ENCODE peak calls at places on chromosomes 13 and 19, in seven cellular contexts. One of them, this sample, is unnamed.

GRCh38 chr19:10800488-10800887 is 35.5 kb downstream of the TMED1 start:
- DNase-seq in thoracic aorta: no peak
- DNase-seq in adrenal gland: peak
- DNase-seq in BJ: no peak
- DNase-seq in Caco-2: no peak
- DNase-seq in esophagus squamous epithelium: no peak
- DNase-seq in pancreas: no peak
- DNase-seq in this sample: no peak

GRCh38 chr19:6828698-6829633 is 56.5 kb downstream of the VAV1 start:
- DNase-seq in BJ: no peak
- DNase-seq in thoracic aorta: no peak
- DNase-seq in pancreas: no peak
- DNase-seq in adrenal gland: no peak
- DNase-seq in Caco-2: peak
- DNase-seq in esophagus squamous epithelium: no peak
- DNase-seq in this sample: peak

GRCh38 chr19:32131037-32131436 is 214.4 kb upstream of the ZNF507 start:
- DNase-seq in esophagus squamous epithelium: no peak
- DNase-seq in BJ: no peak
- DNase-seq in Caco-2: no peak
- DNase-seq in thoracic aorta: no peak
- DNase-seq in adrenal gland: no peak
- DNase-seq in pancreas: no peak
- DNase-seq in this sample: no peak

GRCh38 chr13:51674276-51674675 is 90.0 kb downstream of the WDFY2 start:
- DNase-seq in pancreas: peak
- DNase-seq in Caco-2: peak
- DNase-seq in BJ: no peak
- DNase-seq in adrenal gland: no peak
- DNase-seq in esophagus squamous epithelium: no peak
- DNase-seq in thoracic aorta: no peak
- DNase-seq in this sample: no peak

GRCh38 chr13:44575741-44576395 is at the start of gene TSC22D1:
- DNase-seq in pancreas: peak
- DNase-seq in BJ: no peak
- DNase-seq in esophagus squamous epithelium: no peak
- DNase-seq in adrenal gland: peak
- DNase-seq in Caco-2: peak
- DNase-seq in thoracic aorta: no peak
- DNase-seq in this sample: no peak

GRCh38 chr13:49097374-49097773 is 121.7 kb downstream of the FNDC3A start:
- DNase-seq in pancreas: no peak
- DNase-seq in BJ: peak
- DNase-seq in Caco-2: no peak
- DNase-seq in thoracic aorta: no peak
- DNase-seq in adrenal gland: no peak
- DNase-seq in esophagus squamous epithelium: no peak
- DNase-seq in this sample: no peak

GRCh38 chr13:100519626-100520025 is 69.0 kb downstream of the GGACT start:
- DNase-seq in pancreas: no peak
- DNase-seq in thoracic aorta: no peak
- DNase-seq in adrenal gland: no peak
- DNase-seq in BJ: no peak
- DNase-seq in Caco-2: no peak
- DNase-seq in esophagus squamous epithelium: no peak
- DNase-seq in this sample: no peak

GRCh38 chr13:74795526-74795925 is 661.3 kb upstream of the KLF12 start:
- DNase-seq in pancreas: no peak
- DNase-seq in esophagus squamous epithelium: no peak
- DNase-seq in thoracic aorta: no peak
- DNase-seq in Caco-2: no peak
- DNase-seq in BJ: no peak
- DNase-seq in adrenal gland: no peak
- DNase-seq in this sample: no peak

GRCh38 chr13:57314897-57315520 is 148.0 kb downstream of the PRR20E start:
- DNase-seq in BJ: no peak
- DNase-seq in adrenal gland: no peak
- DNase-seq in pancreas: no peak
- DNase-seq in thoracic aorta: no peak
- DNase-seq in Caco-2: no peak
- DNase-seq in esophagus squamous epithelium: no peak
- DNase-seq in this sample: no peak

GRCh38 chr19:19205416-19206410 is 2.5 kb upstream of the NR2C2AP start:
- DNase-seq in pancreas: no peak
- DNase-seq in Caco-2: no peak
- DNase-seq in BJ: no peak
- DNase-seq in thoracic aorta: no peak
- DNase-seq in esophagus squamous epithelium: no peak
- DNase-seq in adrenal gland: no peak
- DNase-seq in this sample: no peak

GRCh38 chr19:19201697-19202630 is 1.2 kb downstream of the NR2C2AP start:
- DNase-seq in Caco-2: no peak
- DNase-seq in adrenal gland: no peak
- DNase-seq in BJ: no peak
- DNase-seq in esophagus squamous epithelium: no peak
- DNase-seq in pancreas: no peak
- DNase-seq in thoracic aorta: no peak
- DNase-seq in this sample: no peak

GRCh38 chr19:19203012-19203856 is at the start of gene NR2C2AP:
- DNase-seq in BJ: peak
- DNase-seq in adrenal gland: peak
- DNase-seq in thoracic aorta: peak
- DNase-seq in esophagus squamous epithelium: peak
- DNase-seq in Caco-2: peak
- DNase-seq in pancreas: peak
- DNase-seq in this sample: peak

GRCh38 chr19:19202707-19203011 is 555 bp downstream of the NR2C2AP start:
- DNase-seq in pancreas: no peak
- DNase-seq in Caco-2: no peak
- DNase-seq in esophagus squamous epithelium: no peak
- DNase-seq in BJ: no peak
- DNase-seq in adrenal gland: no peak
- DNase-seq in thoracic aorta: no peak
- DNase-seq in this sample: no peak

DNA sequence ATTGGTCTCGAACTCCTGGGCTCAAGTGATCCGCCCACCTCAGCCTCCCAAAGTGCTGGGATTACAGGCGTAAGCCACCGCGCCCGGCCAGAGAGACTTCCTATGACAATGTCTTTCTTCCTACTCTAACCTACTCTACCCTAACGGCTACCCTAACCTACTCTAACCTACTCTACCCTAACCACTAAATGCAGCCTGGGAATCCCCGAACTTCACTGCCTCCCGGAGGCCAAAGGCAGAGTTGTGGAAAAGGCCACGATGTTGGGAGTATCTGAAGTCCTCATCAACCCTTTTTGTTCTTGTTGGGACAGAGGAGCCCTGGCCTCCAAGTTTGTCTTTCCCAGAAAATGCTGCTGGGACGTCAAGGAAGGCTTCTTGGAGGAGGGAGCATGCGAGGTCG is 967 bp upstream of the NR2C2AP start:
- DNase-seq in pancreas: no peak
- DNase-seq in Caco-2: no peak
- DNase-seq in esophagus squamous epithelium: no peak
- DNase-seq in adrenal gland: no peak
- DNase-seq in thoracic aorta: no peak
- DNase-seq in BJ: no peak
- DNase-seq in this sample: no peak
- TF ChIP-seq CTCF in pancreas: no peak
- TF ChIP-seq CTCF in Caco-2: no peak
- TF ChIP-seq CTCF in esophagus squamous epithelium: no peak
- TF ChIP-seq CTCF in adrenal gland: no peak
- TF ChIP-seq CTCF in thoracic aorta: no peak
- TF ChIP-seq CTCF in BJ: no peak
- TF ChIP-seq CTCF in this sample: no peak

GRCh38 chr13:110341445-110342247 is 34.6 kb downstream of the COL4A2 start:
- DNase-seq in adrenal gland: peak
- DNase-seq in thoracic aorta: no peak
- DNase-seq in Caco-2: no peak
- DNase-seq in pancreas: no peak
- DNase-seq in esophagus squamous epithelium: no peak
- DNase-seq in BJ: no peak
- DNase-seq in this sample: no peak

GRCh38 chr13:110342474-110342873 is 35.4 kb downstream of the COL4A2 start:
- DNase-seq in esophagus squamous epithelium: no peak
- DNase-seq in Caco-2: no peak
- DNase-seq in adrenal gland: no peak
- DNase-seq in pancreas: no peak
- DNase-seq in BJ: no peak
- DNase-seq in thoracic aorta: no peak
- DNase-seq in this sample: no peak

GRCh38 chr13:110339263-110339662 is 32.2 kb downstream of the COL4A2 start:
- DNase-seq in pancreas: no peak
- DNase-seq in adrenal gland: no peak
- DNase-seq in Caco-2: no peak
- DNase-seq in BJ: no peak
- DNase-seq in esophagus squamous epithelium: no peak
- DNase-seq in thoracic aorta: no peak
- DNase-seq in this sample: no peak

GRCh38 chr13:110339975-110340550 is 33.0 kb downstream of the COL4A2 start:
- DNase-seq in adrenal gland: no peak
- DNase-seq in thoracic aorta: no peak
- DNase-seq in pancreas: no peak
- DNase-seq in Caco-2: no peak
- DNase-seq in BJ: no peak
- DNase-seq in esophagus squamous epithelium: no peak
- DNase-seq in this sample: no peak

DNA sequence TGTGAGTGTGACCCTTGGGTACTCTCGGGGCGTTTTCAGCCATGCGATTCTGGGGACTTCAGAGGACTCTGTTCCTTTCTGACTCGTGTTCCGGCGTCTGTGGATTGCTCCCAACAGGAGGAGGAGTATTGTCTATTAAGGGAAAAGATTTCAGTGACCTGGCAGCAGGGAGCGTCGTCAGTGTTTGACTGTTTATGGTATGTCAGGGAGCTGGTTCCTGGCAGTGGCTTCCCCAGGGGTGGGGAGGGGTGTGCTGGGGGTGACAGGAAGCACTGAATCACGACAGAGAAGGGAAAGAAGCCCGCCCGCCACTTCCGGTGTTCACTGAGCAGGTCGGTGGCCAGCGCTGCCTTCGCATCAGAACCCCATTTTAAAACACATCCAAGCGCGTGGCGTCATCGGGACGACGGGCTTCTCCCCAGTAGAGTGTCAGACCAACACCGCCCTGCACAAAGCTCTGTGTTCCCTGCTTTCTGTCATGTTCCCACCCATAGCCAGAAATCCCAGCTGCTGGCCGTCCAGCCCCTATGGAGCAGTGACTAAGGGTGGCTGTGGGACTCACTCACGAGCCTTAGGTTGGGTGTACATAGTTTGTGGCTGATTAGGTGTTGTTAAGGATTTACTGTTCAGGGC is 33.8 kb downstream of the COL4A2 start:
- DNase-seq in Caco-2: no peak
- DNase-seq in BJ: no peak
- DNase-seq in pancreas: no peak
- DNase-seq in adrenal gland: peak
- DNase-seq in esophagus squamous epithelium: no peak
- DNase-seq in thoracic aorta: peak
- DNase-seq in this sample: no peak
- H3K4me3 ChIP-seq in Caco-2: no peak
- H3K4me3 ChIP-seq in BJ: no peak
- H3K4me3 ChIP-seq in pancreas: no peak
- H3K4me3 ChIP-seq in adrenal gland: no peak
- H3K4me3 ChIP-seq in esophagus squamous epithelium: peak
- H3K4me3 ChIP-seq in thoracic aorta: peak
- H3K4me3 ChIP-seq in this sample: no peak

GRCh38 chr19:628168-628567 is 5.2 kb downstream of the POLRMT start:
- DNase-seq in BJ: no peak
- DNase-seq in pancreas: no peak
- DNase-seq in esophagus squamous epithelium: no peak
- DNase-seq in Caco-2: no peak
- DNase-seq in thoracic aorta: no peak
- DNase-seq in adrenal gland: no peak
- DNase-seq in this sample: no peak
- TF ChIP-seq CTCF in BJ: peak
- TF ChIP-seq CTCF in pancreas: no peak
- TF ChIP-seq CTCF in esophagus squamous epithelium: peak
- TF ChIP-seq CTCF in Caco-2: peak
- TF ChIP-seq CTCF in thoracic aorta: no peak
- TF ChIP-seq CTCF in adrenal gland: no peak
- TF ChIP-seq CTCF in this sample: peak

GRCh38 chr13:40072663-40073120 is 417.2 kb downstream of the COG6 start:
- DNase-seq in esophagus squamous epithelium: no peak
- DNase-seq in Caco-2: no peak
- DNase-seq in pancreas: no peak
- DNase-seq in BJ: no peak
- DNase-seq in thoracic aorta: no peak
- DNase-seq in adrenal gland: no peak
- DNase-seq in this sample: no peak

GRCh38 chr13:40074338-40074737 is 418.9 kb downstream of the COG6 start:
- DNase-seq in pancreas: no peak
- DNase-seq in thoracic aorta: no peak
- DNase-seq in adrenal gland: no peak
- DNase-seq in Caco-2: no peak
- DNase-seq in esophagus squamous epithelium: no peak
- DNase-seq in BJ: no peak
- DNase-seq in this sample: no peak

GRCh38 chr13:40070357-40070756 is 414.9 kb downstream of the COG6 start:
- DNase-seq in esophagus squamous epithelium: no peak
- DNase-seq in thoracic aorta: no peak
- DNase-seq in BJ: no peak
- DNase-seq in pancreas: no peak
- DNase-seq in Caco-2: no peak
- DNase-seq in adrenal gland: no peak
- DNase-seq in this sample: no peak

GRCh38 chr13:40064723-40065122 is 409.3 kb downstream of the COG6 start:
- DNase-seq in adrenal gland: no peak
- DNase-seq in esophagus squamous epithelium: no peak
- DNase-seq in thoracic aorta: peak
- DNase-seq in Caco-2: no peak
- DNase-seq in BJ: peak
- DNase-seq in pancreas: no peak
- DNase-seq in this sample: no peak

DNA sequence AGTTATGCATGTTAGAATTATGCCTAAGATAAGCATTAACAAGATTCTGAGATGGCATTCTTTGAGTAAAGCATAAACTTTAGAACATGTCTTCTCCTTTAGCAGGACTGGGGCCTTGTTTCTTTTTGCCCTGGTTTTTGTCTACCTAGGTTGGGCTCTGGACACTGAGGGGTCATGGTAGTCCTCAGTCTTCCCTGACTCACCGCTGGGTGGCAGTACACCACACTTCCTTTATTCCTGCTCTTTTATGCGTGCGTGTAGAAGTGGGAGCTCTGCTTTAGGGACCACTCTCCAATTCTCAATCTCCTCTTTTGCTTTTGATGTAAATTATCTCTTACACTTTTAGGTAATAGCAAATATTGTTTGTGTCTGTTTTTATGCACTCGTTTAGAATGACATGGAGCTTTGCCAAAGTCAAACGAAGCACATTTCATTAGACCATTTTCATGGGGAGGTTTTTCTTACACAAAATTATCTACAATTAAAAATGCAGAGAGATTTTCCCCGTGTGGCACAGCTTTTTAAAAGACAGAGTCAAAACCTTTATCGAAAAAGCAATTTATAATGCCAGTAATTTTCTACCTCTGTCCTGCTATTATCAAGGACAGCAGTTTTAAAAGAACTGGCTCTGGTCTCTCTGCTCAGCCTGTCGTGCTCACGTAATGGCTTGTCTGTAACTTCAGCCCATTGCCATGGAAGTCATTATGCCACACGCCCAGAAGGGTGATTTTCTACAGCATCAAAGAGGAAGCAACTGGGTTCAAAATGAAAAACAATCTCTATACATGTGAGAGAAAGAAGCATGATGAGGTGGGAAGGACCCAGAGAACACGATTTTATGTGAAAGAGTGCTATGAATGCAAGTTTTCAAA is 413.9 kb downstream of the COG6 start:
- DNase-seq in pancreas: peak
- DNase-seq in thoracic aorta: peak
- DNase-seq in Caco-2: peak
- DNase-seq in adrenal gland: peak
- DNase-seq in BJ: no peak
- DNase-seq in esophagus squamous epithelium: no peak
- DNase-seq in this sample: no peak
- H3K4me3 ChIP-seq in pancreas: peak
- H3K4me3 ChIP-seq in thoracic aorta: peak
- H3K4me3 ChIP-seq in Caco-2: no peak
- H3K4me3 ChIP-seq in adrenal gland: no peak
- H3K4me3 ChIP-seq in BJ: no peak
- H3K4me3 ChIP-seq in esophagus squamous epithelium: no peak
- H3K4me3 ChIP-seq in this sample: no peak

This sample was measured in GM12864.